ENCODE peak calls at places on chromosomes 6 and 20, in six cellular contexts. T, R, G, N, K and W are unnamed samples.

GRCh38 chr20:44183282-44183681 is 3.7 kb downstream of the JPH2 start:
- DNase-seq in T (no peak), R (no peak), G (no peak), N (no peak), K (no peak), W (no peak)

GRCh38 chr6:134878136-134878535 is 71.8 kb downstream of the ALDH8A1 start:
- DNase-seq in T (no peak), R (no peak), G (no peak), N (no peak), K (no peak), W (no peak)

GRCh38 chr6:34964564-34964963 is 75.5 kb downstream of the ANKS1A start:
- DNase-seq in T (no peak), R (no peak), G (no peak), N (no peak), K (no peak), W (no peak)

GRCh38 chr6:154930490-154930889 is 64.6 kb upstream of the TIAM2 start:
- DNase-seq in T (no peak), R (no peak), G (no peak), N (no peak), K (no peak), W (no peak)

GRCh38 chr6:157456524-157456829 is 75.5 kb downstream of the ZDHHC14 start:
- DNase-seq in T (no peak), R (no peak), G (no peak), N (no peak), K (no peak), W (no peak)

GRCh38 chr6:13724174-13724573 is 12.5 kb upstream of the RANBP9 start:
- DNase-seq in T (no peak), R (no peak), G (no peak), N (no peak), K (no peak), W (no peak)

GRCh38 chr20:13735829-13736228 is 48.9 kb downstream of the ESF1 start:
- DNase-seq in T (no peak), R (no peak), G (no peak), N (no peak), K (no peak), W (no peak)

GRCh38 chr20:62900692-62901584 is 25.4 kb downstream of the DIDO1 start:
- DNase-seq in T (no peak), R (no peak), G (no peak), N (peak), K (no peak), W (no peak)

GRCh38 chr6:5278047-5278446 is 16.7 kb downstream of the FARS2 start:
- DNase-seq in T (no peak), R (no peak), G (no peak), N (no peak), K (no peak), W (no peak)

GRCh38 chr20:34954905-34955231 is 738 bp downstream of the GSS start:
- DNase-seq in T (no peak), R (no peak), G (no peak), N (no peak), K (no peak), W (no peak)

GRCh38 chr6:34961082-34961481 is 72.0 kb downstream of the ANKS1A start:
- DNase-seq in T (no peak), R (no peak), G (no peak), N (no peak), K (no peak), W (no peak)

GRCh38 chr6:41641352-41641925 is 3.2 kb downstream of the MDFI start:
- DNase-seq in T (no peak), R (no peak), G (no peak), N (no peak), K (no peak), W (no peak)

GRCh38 chr6:108748063-108748462 is 100.2 kb upstream of the ARMC2 start:
- DNase-seq in T (no peak), R (no peak), G (no peak), N (no peak), K (no peak), W (no peak)

GRCh38 chr6:168026925-168027324 is 29.5 kb downstream of the KIF25 start:
- DNase-seq in T (no peak), R (no peak), G (no peak), N (no peak), K (no peak), W (no peak)

GRCh38 chr6:53391170-53391569 is 42.4 kb upstream of the ELOVL5 start:
- DNase-seq in T (no peak), R (no peak), G (no peak), N (no peak), K (no peak), W (no peak)

GRCh38 chr6:163147988-163148387 is 266.5 kb upstream of the QKI start:
- DNase-seq in T (no peak), R (no peak), G (no peak), N (no peak), K (no peak), W (no peak)

GRCh38 chr20:50146732-50147662 is 6.5 kb downstream of the PEDS1 start:
- DNase-seq in T (peak), R (peak), G (no peak), N (peak), K (peak), W (no peak)